ENCODE peak calls at places on chromosomes 2 and 18, in eight cellular contexts. Y is upper lobe of left lung, R is psoas muscle, H is smooth muscle cell of the brain vasculature, Z is H54, K is kidney tubule cell, I is fibroblast of the conjunctiva, X is ovary. S is an unnamed sample.

GRCh38 chr2:47808614-47809013 is 25.7 kb downstream of the MSH6 start:
- DNase-seq in Y (no peak), R (no peak), H (no peak), Z (no peak), K (no peak), I (no peak), X (no peak), S (no peak)

GRCh38 chr18:79699653-79700052 is 20.1 kb downstream of the CTDP1 start:
- DNase-seq in Y (no peak), R (no peak), H (no peak), Z (no peak), K (no peak), I (no peak), X (no peak), S (no peak)

GRCh38 chr2:95352291-95353054 is 50.0 kb upstream of the FAHD2A start:
- DNase-seq in Y (no peak), R (no peak), H (no peak), Z (no peak), K (no peak), I (no peak), X (no peak), S (no peak)

GRCh38 chr2:66700181-66700686 is 265.3 kb downstream of the MEIS1 start:
- DNase-seq in Y (no peak), R (no peak), H (no peak), Z (no peak), K (no peak), I (no peak), X (no peak), S (no peak)

GRCh38 chr2:126802774-126803421 is 95.8 kb upstream of the TEX51 start:
- DNase-seq in Y (no peak), R (no peak), H (no peak), Z (no peak), K (no peak), I (no peak), X (no peak), S (no peak)

GRCh38 chr2:85501244-85501643 is 37.7 kb upstream of the MAT2A start:
- DNase-seq in Y (no peak), R (no peak), H (no peak), Z (no peak), K (peak), I (no peak), X (no peak), S (no peak)

GRCh38 chr2:11024010-11024615 is 112.4 kb downstream of the KCNF1 start:
- DNase-seq in Y (peak), R (no peak), H (no peak), Z (no peak), K (no peak), I (no peak), X (no peak), S (no peak)

GRCh38 chr2:13046557-13047165 is 329.9 kb downstream of the TRIB2 start:
- DNase-seq in Y (no peak), R (no peak), H (no peak), Z (no peak), K (peak), I (peak), X (no peak), S (no peak)

GRCh38 chr18:79692056-79692455 is 12.5 kb downstream of the CTDP1 start:
- DNase-seq in Y (peak), R (no peak), H (no peak), Z (no peak), K (no peak), I (no peak), X (no peak), S (no peak)

GRCh38 chr18:38312532-38312931 is 746.9 kb upstream of the CELF4 start:
- DNase-seq in Y (no peak), R (no peak), H (no peak), Z (no peak), K (no peak), I (no peak), X (no peak), S (no peak)

GRCh38 chr2:32553829-32554432 is 73.9 kb upstream of the TTC27 start:
- DNase-seq in Y (no peak), R (no peak), H (peak), Z (peak), K (peak), I (peak), X (no peak), S (peak)

GRCh38 chr2:149160701-149161217 is 122.3 kb downstream of the LYPD6B start:
- DNase-seq in Y (no peak), R (no peak), H (no peak), Z (no peak), K (no peak), I (no peak), X (no peak), S (no peak)

GRCh38 chr2:215831296-215831913 is 181.9 kb downstream of the MREG start:
- DNase-seq in Y (no peak), R (peak), H (no peak), Z (no peak), K (peak), I (peak), X (peak), S (no peak)

GRCh38 chr2:217831306-217831705 is 171.5 kb downstream of the TNS1 start:
- DNase-seq in Y (no peak), R (no peak), H (no peak), Z (no peak), K (no peak), I (no peak), X (no peak), S (no peak)

GRCh38 chr2:234421-234820 is 29.4 kb downstream of the SH3YL1 start:
- DNase-seq in Y (no peak), R (no peak), H (no peak), Z (no peak), K (no peak), I (no peak), X (no peak), S (no peak)

GRCh38 chr18:13914756-13915155 is 580 bp downstream of the MC2R start:
- DNase-seq in Y (no peak), R (no peak), H (no peak), Z (no peak), K (no peak), I (no peak), X (no peak), S (no peak)

GRCh38 chr2:74902281-74902860 is 56.1 kb upstream of the POLE4 start:
- DNase-seq in Y (no peak), R (no peak), H (no peak), Z (no peak), K (no peak), I (no peak), X (no peak), S (no peak)

GRCh38 chr2:97354576-97354975 is 235.1 kb downstream of the ANKRD36B start:
- DNase-seq in Y (peak), R (no peak), H (no peak), Z (no peak), K (no peak), I (no peak), X (no peak), S (no peak)

GRCh38 chr2:9739508-9739907 is 103.8 kb upstream of the TAF1B start:
- DNase-seq in Y (peak), R (peak), H (no peak), Z (no peak), K (peak), I (no peak), X (peak), S (no peak)

GRCh38 chr2:69097908-69098655 is 85.1 kb downstream of the ANTXR1 start:
- DNase-seq in Y (no peak), R (no peak), H (no peak), Z (no peak), K (no peak), I (no peak), X (no peak), S (no peak)

GRCh38 chr2:118832071-118832790 is 15.2 kb downstream of the EN1 start:
- DNase-seq in Y (no peak), R (no peak), H (no peak), Z (no peak), K (no peak), I (no peak), X (no peak), S (no peak)

GRCh38 chr2:1940660-1941059 is 196.3 kb upstream of the PXDN start:
- DNase-seq in Y (no peak), R (no peak), H (no peak), Z (no peak), K (peak), I (no peak), X (no peak), S (peak)

GRCh38 chr2:109128466-109129355 is at the start of gene SH3RF3:
- DNase-seq in Y (peak), R (peak), H (no peak), Z (no peak), K (peak), I (no peak), X (peak), S (no peak)

GRCh38 chr2:98908909-98909308 is 27.1 kb downstream of the CRACDL start:
- DNase-seq in Y (no peak), R (no peak), H (no peak), Z (no peak), K (peak), I (peak), X (no peak), S (no peak)

GRCh38 chr2:182129188-182129707 is 143.6 kb downstream of the PPP1R1C start:
- DNase-seq in Y (no peak), R (no peak), H (no peak), Z (no peak), K (no peak), I (no peak), X (no peak), S (no peak)

GRCh38 chr2:50691518-50691917 is 340.4 kb downstream of the NRXN1 start:
- DNase-seq in Y (no peak), R (no peak), H (no peak), Z (no peak), K (no peak), I (no peak), X (no peak), S (peak)

GRCh38 chr18:5673576-5673975 is 129.8 kb upstream of the EPB41L3 start:
- DNase-seq in Y (no peak), R (no peak), H (no peak), Z (no peak), K (peak), I (no peak), X (no peak), S (no peak)

GRCh38 chr2:42052702-42053481 is 5.1 kb downstream of the PKDCC start:
- DNase-seq in Y (no peak), R (no peak), H (no peak), Z (no peak), K (no peak), I (no peak), X (peak), S (no peak)

GRCh38 chr2:37827911-37828411 is 97.1 kb upstream of the RMDN2 start:
- DNase-seq in Y (no peak), R (no peak), H (no peak), Z (peak), K (peak), I (peak), X (no peak), S (no peak)